ENCODE peak calls at places on chromosome 5, in six cellular contexts. W is fibroblast of villous mesenchyme; O is CD4-positive, alpha-beta T cell; Q is nephron progenitor cell; K is tibial nerve; M is progenitor cell of endocrine pancreas. S is an unnamed sample.

GRCh38 chr5:159915913-159916840 is at the start of gene ADRA1B:
- DNase-seq in Q (peak), M (peak), O (peak), K (peak), W (peak), S (peak)

GRCh38 chr5:133244242-133244641 is 192.4 kb downstream of the HSPA4 start:
- DNase-seq in Q (no peak), O (no peak), M (no peak), K (no peak), W (peak), S (no peak)

GRCh38 chr5:66542728-66543127 is 53.5 kb upstream of the MAST4 start:
- DNase-seq in W (no peak), M (no peak), K (no peak), O (no peak), Q (no peak), S (no peak)

GRCh38 chr5:43567967-43568366 is 11.1 kb upstream of the PAIP1 start:
- DNase-seq in O (no peak), K (no peak), W (no peak), M (no peak), Q (no peak), S (no peak)

GRCh38 chr5:61162832-61163567 is 732 bp upstream of the SMIM15 start:
- DNase-seq in O (no peak), Q (no peak), W (peak), M (no peak), K (no peak), S (no peak)

GRCh38 chr5:74240783-74241750 is 399.5 kb downstream of the ENC1 start:
- DNase-seq in K (no peak), O (no peak), Q (no peak), M (no peak), W (peak), S (no peak)

GRCh38 chr5:14298126-14298847 is 155.1 kb downstream of the TRIO start:
- DNase-seq in O (no peak), K (no peak), M (no peak), Q (no peak), W (peak), S (no peak)

GRCh38 chr5:108516771-108517170 is 134.9 kb upstream of the FBXL17 start:
- DNase-seq in M (no peak), W (no peak), O (no peak), Q (no peak), K (no peak), S (no peak)

GRCh38 chr5:56128166-56128565 is 105.0 kb downstream of the ANKRD55 start:
- DNase-seq in K (no peak), O (no peak), M (no peak), Q (no peak), W (peak), S (no peak)

GRCh38 chr5:77863181-77863580 is 87.0 kb upstream of the TBCA start:
- DNase-seq in O (no peak), W (no peak), M (no peak), Q (no peak), K (no peak), S (no peak)

GRCh38 chr5:76175051-76175666 is 92.0 kb downstream of the SV2C start:
- DNase-seq in O (peak), M (peak), W (peak), Q (peak), K (peak), S (peak)

GRCh38 chr5:53733853-53734252 is 173.4 kb downstream of the NDUFS4 start:
- DNase-seq in M (no peak), Q (no peak), K (no peak), W (no peak), O (no peak), S (no peak)
- TF ChIP-seq CTCF in M (no peak), Q (no peak), K (no peak), W (peak), O (no peak), S (no peak)

DNA sequence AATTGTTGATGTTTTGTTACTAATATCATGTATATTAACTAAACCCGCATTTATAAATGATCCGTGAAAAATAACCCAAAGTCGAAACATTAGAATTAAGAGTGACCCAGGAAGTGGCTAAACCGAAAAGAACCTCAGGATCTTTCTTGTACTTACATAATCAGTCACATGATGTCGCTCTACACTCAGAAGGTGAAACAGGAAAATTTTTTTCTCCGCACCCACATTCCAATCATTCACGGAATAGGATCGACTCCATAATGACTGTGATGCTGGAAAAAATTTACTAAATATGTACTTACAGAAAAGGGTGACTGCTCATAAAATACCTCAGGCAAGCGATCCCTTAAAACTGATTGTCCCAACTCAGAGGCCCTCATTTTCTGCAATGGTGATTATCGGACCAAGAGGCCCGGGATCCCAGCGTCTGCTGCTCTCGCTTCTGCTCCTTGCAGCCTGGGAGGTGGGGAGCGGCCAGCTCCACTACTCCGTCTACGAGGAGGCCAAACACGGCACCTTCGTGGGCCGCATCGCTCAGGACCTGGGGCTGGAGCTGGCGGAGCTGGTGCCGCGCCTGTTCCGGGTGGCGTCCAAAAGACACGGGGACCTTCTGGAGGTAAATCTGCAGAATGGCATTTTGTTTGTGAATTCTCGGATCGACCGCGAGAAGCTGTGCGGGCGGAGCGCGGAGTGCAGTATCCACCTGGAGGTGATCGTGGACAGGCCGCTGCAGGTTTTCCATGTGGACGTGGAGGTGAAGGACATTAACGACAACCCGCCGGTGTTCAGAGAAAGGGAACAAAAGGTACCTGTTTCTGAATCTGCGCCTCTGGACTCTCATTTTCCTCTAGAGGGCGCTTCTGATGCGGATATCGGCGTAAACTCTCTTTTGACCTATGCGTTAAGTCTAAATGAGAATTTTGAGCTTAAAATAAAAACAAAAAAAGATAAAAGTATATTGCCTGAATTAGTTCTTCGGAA is at the start of gene PCDHA12:
- DNase-seq in O (no peak), M (no peak), W (no peak), Q (peak), K (no peak), S (no peak)
- TF ChIP-seq CTCF in O (no peak), M (peak), W (no peak), Q (peak), K (no peak), S (peak)

GRCh38 chr5:38800515-38800914 is 45.3 kb upstream of the OSMR start:
- DNase-seq in K (no peak), Q (no peak), O (no peak), M (no peak), W (peak), S (no peak)
- TF ChIP-seq CTCF in K (no peak), Q (no peak), O (no peak), M (no peak), W (no peak), S (no peak)

DNA sequence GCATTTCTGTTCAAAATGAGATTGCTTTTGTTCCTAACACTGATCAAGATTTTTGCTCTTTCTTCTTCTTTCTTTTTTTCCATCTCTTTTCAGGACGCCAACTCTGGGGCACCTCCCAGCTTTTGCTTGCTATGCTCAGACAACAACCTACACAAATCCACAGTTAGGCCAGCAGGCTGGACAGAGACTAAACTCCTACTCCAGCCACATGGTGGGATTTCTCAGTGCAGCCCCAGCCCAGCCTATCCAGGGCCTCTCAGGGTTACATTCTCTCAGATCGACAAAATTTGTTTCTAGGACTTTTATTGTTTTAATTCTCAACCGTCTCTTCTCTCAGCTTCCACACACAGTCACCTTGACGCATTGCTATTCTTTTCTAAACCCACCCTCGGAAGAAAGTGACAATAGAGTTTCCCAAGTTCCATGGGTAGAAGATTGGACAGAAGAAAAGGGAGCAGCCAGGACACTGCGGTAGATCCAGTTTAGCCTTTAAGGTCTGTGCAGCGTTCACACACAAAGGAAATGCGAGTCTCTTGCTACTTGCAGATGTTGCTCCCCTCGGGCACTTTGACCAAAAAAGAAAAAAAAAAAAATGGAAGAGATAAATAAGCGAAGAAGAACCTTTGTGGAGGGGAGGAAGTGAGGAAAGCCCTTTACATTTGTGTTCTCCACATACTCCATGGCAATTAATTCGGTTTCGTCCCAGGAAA is 588.6 kb upstream of the GRAMD2B start:
- DNase-seq in M (no peak), K (no peak), W (no peak), Q (no peak), O (no peak), S (peak)
- TF ChIP-seq CTCF in M (no peak), K (no peak), W (no peak), Q (no peak), O (no peak), S (no peak)

GRCh38 chr5:111834926-111835599 is 78.1 kb upstream of the NREP start:
- DNase-seq in M (no peak), Q (no peak), W (no peak), O (no peak), K (no peak), S (no peak)
- TF ChIP-seq CTCF in M (no peak), Q (no peak), W (peak), O (no peak), K (no peak), S (no peak)

GRCh38 chr5:114305402-114306207 is 56.3 kb upstream of the KCNN2 start:
- DNase-seq in K (no peak), M (no peak), Q (no peak), O (no peak), W (peak), S (no peak)
- TF ChIP-seq CTCF in K (no peak), M (peak), Q (peak), O (no peak), W (peak), S (peak)